ENCODE peak calls at places on chromosome 1, in eight cellular contexts. One of them, this sample, is unnamed.

GRCh38 chr1:197319631-197320030 is 51.6 kb downstream of the CRB1 start:
- DNase-seq in right atrium auricular region: no peak
- DNase-seq in OCI-LY7: no peak
- DNase-seq in mucosa of descending colon: no peak
- DNase-seq in GM23248: no peak
- DNase-seq in breast epithelium: no peak
- DNase-seq in body of pancreas: no peak
- DNase-seq in pancreas: no peak
- DNase-seq in this sample: no peak

GRCh38 chr1:193348126-193349045 is 162.0 kb upstream of the B3GALT2 start:
- DNase-seq in mucosa of descending colon: no peak
- DNase-seq in body of pancreas: no peak
- DNase-seq in pancreas: no peak
- DNase-seq in GM23248: peak; percentile 23
- DNase-seq in breast epithelium: no peak
- DNase-seq in right atrium auricular region: no peak
- DNase-seq in OCI-LY7: no peak
- DNase-seq in this sample: no peak

GRCh38 chr1:165109013-165109412 is 247.5 kb downstream of the LMX1A start:
- DNase-seq in body of pancreas: no peak
- DNase-seq in breast epithelium: no peak
- DNase-seq in pancreas: no peak
- DNase-seq in right atrium auricular region: no peak
- DNase-seq in GM23248: no peak
- DNase-seq in mucosa of descending colon: peak; percentile 51
- DNase-seq in OCI-LY7: no peak
- DNase-seq in this sample: no peak

GRCh38 chr1:10965621-10966226 is 46.7 kb upstream of the TARDBP start:
- DNase-seq in mucosa of descending colon: no peak
- DNase-seq in breast epithelium: no peak
- DNase-seq in OCI-LY7: peak; percentile 14
- DNase-seq in body of pancreas: peak; percentile 78
- DNase-seq in pancreas: peak; percentile 39
- DNase-seq in right atrium auricular region: no peak
- DNase-seq in GM23248: peak; percentile 33
- DNase-seq in this sample: no peak

GRCh38 chr1:24191860-24192259 is 4.8 kb upstream of the IFNLR1 start:
- DNase-seq in mucosa of descending colon: no peak
- DNase-seq in right atrium auricular region: no peak
- DNase-seq in body of pancreas: no peak
- DNase-seq in GM23248: peak; percentile 62
- DNase-seq in pancreas: no peak
- DNase-seq in breast epithelium: no peak
- DNase-seq in OCI-LY7: no peak
- DNase-seq in this sample: no peak

GRCh38 chr1:221887091-221887746 is 145.3 kb upstream of the DUSP10 start:
- DNase-seq in body of pancreas: peak; percentile 78
- DNase-seq in right atrium auricular region: peak; percentile 82
- DNase-seq in breast epithelium: peak; percentile 80
- DNase-seq in OCI-LY7: no peak
- DNase-seq in GM23248: peak; percentile 97
- DNase-seq in mucosa of descending colon: peak; percentile 54
- DNase-seq in pancreas: peak; percentile 47
- DNase-seq in this sample: no peak

GRCh38 chr1:246795094-246795671 is 71.0 kb downstream of the SCCPDH start:
- DNase-seq in right atrium auricular region: no peak
- DNase-seq in OCI-LY7: no peak
- DNase-seq in mucosa of descending colon: no peak
- DNase-seq in body of pancreas: no peak
- DNase-seq in pancreas: no peak
- DNase-seq in breast epithelium: no peak
- DNase-seq in GM23248: peak; percentile 66
- DNase-seq in this sample: no peak

GRCh38 chr1:60924964-60925798 is 157.2 kb upstream of the NFIA start:
- DNase-seq in right atrium auricular region: no peak
- DNase-seq in OCI-LY7: no peak
- DNase-seq in pancreas: no peak
- DNase-seq in body of pancreas: no peak
- DNase-seq in breast epithelium: no peak
- DNase-seq in GM23248: no peak
- DNase-seq in mucosa of descending colon: no peak
- DNase-seq in this sample: no peak

GRCh38 chr1:181021811-181022434 is 747 bp downstream of the STX6 start:
- DNase-seq in OCI-LY7: peak; percentile 61
- DNase-seq in right atrium auricular region: peak; percentile 68
- DNase-seq in body of pancreas: peak; percentile 62
- DNase-seq in pancreas: peak; percentile 62
- DNase-seq in breast epithelium: peak; percentile 60
- DNase-seq in mucosa of descending colon: peak; percentile 72
- DNase-seq in GM23248: peak; percentile 89
- DNase-seq in this sample: peak; percentile 81

GRCh38 chr1:16978589-16979474 is 1.6 kb downstream of the MFAP2 start:
- DNase-seq in pancreas: no peak
- DNase-seq in OCI-LY7: no peak
- DNase-seq in body of pancreas: peak; percentile 13
- DNase-seq in GM23248: peak; percentile 96
- DNase-seq in mucosa of descending colon: no peak
- DNase-seq in breast epithelium: no peak
- DNase-seq in right atrium auricular region: no peak
- DNase-seq in this sample: no peak

GRCh38 chr1:89865498-89866385 is 44.9 kb downstream of the LRRC8D start:
- DNase-seq in mucosa of descending colon: no peak
- DNase-seq in body of pancreas: no peak
- DNase-seq in GM23248: peak; percentile 82
- DNase-seq in right atrium auricular region: no peak
- DNase-seq in breast epithelium: no peak
- DNase-seq in OCI-LY7: no peak
- DNase-seq in pancreas: no peak
- DNase-seq in this sample: no peak

GRCh38 chr1:153277852-153278251 is 18.4 kb downstream of the LORICRIN start:
- DNase-seq in GM23248: no peak
- DNase-seq in mucosa of descending colon: no peak
- DNase-seq in pancreas: no peak
- DNase-seq in OCI-LY7: peak; percentile 24
- DNase-seq in breast epithelium: no peak
- DNase-seq in body of pancreas: peak; percentile 23
- DNase-seq in right atrium auricular region: no peak
- DNase-seq in this sample: no peak

GRCh38 chr1:108050134-108050533 is 85.2 kb upstream of the VAV3 start:
- DNase-seq in breast epithelium: no peak
- DNase-seq in OCI-LY7: no peak
- DNase-seq in right atrium auricular region: no peak
- DNase-seq in body of pancreas: peak; percentile 49
- DNase-seq in mucosa of descending colon: no peak
- DNase-seq in pancreas: no peak
- DNase-seq in GM23248: peak; percentile 16
- DNase-seq in this sample: no peak

GRCh38 chr1:185559684-185560310 is 174.4 kb upstream of the HMCN1 start:
- DNase-seq in body of pancreas: peak; percentile 71
- DNase-seq in pancreas: peak; percentile 41
- DNase-seq in mucosa of descending colon: peak; percentile 60
- DNase-seq in GM23248: peak; percentile 72
- DNase-seq in OCI-LY7: peak; percentile 2
- DNase-seq in breast epithelium: no peak
- DNase-seq in right atrium auricular region: peak; percentile 66
- DNase-seq in this sample: peak; percentile 68

GRCh38 chr1:2595812-2596529 is 9.4 kb downstream of the PRXL2B start:
- DNase-seq in body of pancreas: no peak
- DNase-seq in GM23248: no peak
- DNase-seq in right atrium auricular region: no peak
- DNase-seq in mucosa of descending colon: peak; percentile 40
- DNase-seq in OCI-LY7: no peak
- DNase-seq in pancreas: peak; percentile 14
- DNase-seq in breast epithelium: no peak
- DNase-seq in this sample: no peak

GRCh38 chr1:156816561-156817328 is at the start of gene SH2D2A:
- DNase-seq in mucosa of descending colon: peak; percentile 86
- DNase-seq in GM23248: peak; percentile 58
- DNase-seq in OCI-LY7: peak; percentile 84
- DNase-seq in right atrium auricular region: peak; percentile 76
- DNase-seq in body of pancreas: peak; percentile 60
- DNase-seq in breast epithelium: no peak
- DNase-seq in pancreas: no peak
- DNase-seq in this sample: no peak

DNA sequence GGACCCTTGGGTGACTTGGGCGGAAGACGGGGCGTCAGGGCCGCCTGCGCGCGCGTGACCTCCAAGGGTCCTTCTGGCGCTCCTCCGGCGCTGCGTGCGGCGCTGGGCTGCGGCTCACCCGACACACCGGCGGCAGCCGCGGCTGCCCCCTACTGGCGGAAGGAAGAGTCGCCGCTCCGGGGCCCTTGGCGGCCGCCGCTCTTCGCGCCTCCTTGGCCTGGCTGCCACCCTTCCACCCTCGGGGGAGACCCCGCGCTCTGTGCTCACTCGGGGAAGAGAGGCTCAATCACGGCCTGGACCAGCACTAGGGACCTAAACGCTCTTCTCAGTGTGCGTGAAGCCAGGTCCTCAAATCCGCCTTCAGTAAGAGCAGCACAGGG is 89.7 kb downstream of the DMRTA2 start:
- DNase-seq in breast epithelium: no peak
- DNase-seq in GM23248: peak; percentile 61
- DNase-seq in mucosa of descending colon: peak; percentile 61
- DNase-seq in body of pancreas: peak; percentile 62
- DNase-seq in pancreas: peak; percentile 35
- DNase-seq in right atrium auricular region: no peak
- DNase-seq in OCI-LY7: peak; percentile 51
- DNase-seq in this sample: peak; percentile 49
- H3K4me1 ChIP-seq in breast epithelium: no peaks in the 10 kb centered on the region
- H3K4me1 ChIP-seq in GM23248: no peaks in the 10 kb centered on the region
- H3K4me1 ChIP-seq in mucosa of descending colon: peaks cover 6% of the 10 kb centered on the region
- H3K4me1 ChIP-seq in body of pancreas: peaks cover 13% of the 10 kb centered on the region
- H3K4me1 ChIP-seq in pancreas: no peaks in the 10 kb centered on the region
- H3K4me1 ChIP-seq in right atrium auricular region: no peaks in the 10 kb centered on the region
- H3K4me1 ChIP-seq in OCI-LY7: no peaks in the 10 kb centered on the region
- H3K4me1 ChIP-seq in this sample: peaks cover 2% of the 10 kb centered on the region

GRCh38 chr1:151266821-151267220 is 12.3 kb downstream of the PSMD4 start:
- DNase-seq in pancreas: no peak
- DNase-seq in body of pancreas: no peak
- DNase-seq in right atrium auricular region: no peak
- DNase-seq in breast epithelium: no peak
- DNase-seq in OCI-LY7: no peak
- DNase-seq in mucosa of descending colon: no peak
- DNase-seq in GM23248: no peak
- DNase-seq in this sample: no peak

GRCh38 chr1:151267760-151268159 is 13.2 kb downstream of the PSMD4 start:
- DNase-seq in pancreas: no peak
- DNase-seq in right atrium auricular region: no peak
- DNase-seq in OCI-LY7: no peak
- DNase-seq in body of pancreas: no peak
- DNase-seq in GM23248: peak; percentile 41
- DNase-seq in mucosa of descending colon: no peak
- DNase-seq in breast epithelium: no peak
- DNase-seq in this sample: no peak

GRCh38 chr1:151265446-151266236 is 11.1 kb downstream of the PSMD4 start:
- DNase-seq in right atrium auricular region: no peak
- DNase-seq in breast epithelium: no peak
- DNase-seq in GM23248: no peak
- DNase-seq in OCI-LY7: no peak
- DNase-seq in pancreas: no peak
- DNase-seq in mucosa of descending colon: no peak
- DNase-seq in body of pancreas: no peak
- DNase-seq in this sample: no peak

DNA sequence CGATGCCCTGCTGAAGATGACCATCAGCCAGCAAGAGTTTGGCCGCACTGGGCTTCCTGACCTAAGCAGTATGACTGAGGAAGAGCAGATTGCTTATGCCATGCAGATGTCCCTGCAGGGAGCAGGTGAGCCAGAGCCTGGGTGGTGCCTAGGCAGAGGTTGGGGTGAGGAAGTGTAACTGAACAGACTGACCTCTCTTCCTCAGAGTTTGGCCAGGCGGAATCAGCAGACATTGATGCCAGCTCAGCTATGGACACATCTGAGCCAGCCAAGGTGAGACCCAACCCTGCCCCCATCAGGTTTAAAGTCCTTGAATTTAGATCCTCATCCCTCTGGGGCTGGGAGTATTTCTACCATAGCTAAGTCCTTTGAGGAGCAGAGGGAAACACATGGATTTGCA is 11.8 kb downstream of the PSMD4 start:
- DNase-seq in breast epithelium: no peak
- DNase-seq in GM23248: no peak
- DNase-seq in body of pancreas: no peak
- DNase-seq in right atrium auricular region: no peak
- DNase-seq in OCI-LY7: no peak
- DNase-seq in mucosa of descending colon: no peak
- DNase-seq in pancreas: no peak
- DNase-seq in this sample: no peak
- H3K4me3 ChIP-seq in breast epithelium: no peak overlapping the region
- H3K4me3 ChIP-seq in GM23248: no peak overlapping the region
- H3K4me3 ChIP-seq in body of pancreas: no peak overlapping the region
- H3K4me3 ChIP-seq in right atrium auricular region: no peak overlapping the region
- H3K4me3 ChIP-seq in OCI-LY7: no peak overlapping the region
- H3K4me3 ChIP-seq in mucosa of descending colon: no peak overlapping the region
- H3K4me3 ChIP-seq in pancreas: no peak overlapping the region
- H3K4me3 ChIP-seq in this sample: no peak overlapping the region

DNA sequence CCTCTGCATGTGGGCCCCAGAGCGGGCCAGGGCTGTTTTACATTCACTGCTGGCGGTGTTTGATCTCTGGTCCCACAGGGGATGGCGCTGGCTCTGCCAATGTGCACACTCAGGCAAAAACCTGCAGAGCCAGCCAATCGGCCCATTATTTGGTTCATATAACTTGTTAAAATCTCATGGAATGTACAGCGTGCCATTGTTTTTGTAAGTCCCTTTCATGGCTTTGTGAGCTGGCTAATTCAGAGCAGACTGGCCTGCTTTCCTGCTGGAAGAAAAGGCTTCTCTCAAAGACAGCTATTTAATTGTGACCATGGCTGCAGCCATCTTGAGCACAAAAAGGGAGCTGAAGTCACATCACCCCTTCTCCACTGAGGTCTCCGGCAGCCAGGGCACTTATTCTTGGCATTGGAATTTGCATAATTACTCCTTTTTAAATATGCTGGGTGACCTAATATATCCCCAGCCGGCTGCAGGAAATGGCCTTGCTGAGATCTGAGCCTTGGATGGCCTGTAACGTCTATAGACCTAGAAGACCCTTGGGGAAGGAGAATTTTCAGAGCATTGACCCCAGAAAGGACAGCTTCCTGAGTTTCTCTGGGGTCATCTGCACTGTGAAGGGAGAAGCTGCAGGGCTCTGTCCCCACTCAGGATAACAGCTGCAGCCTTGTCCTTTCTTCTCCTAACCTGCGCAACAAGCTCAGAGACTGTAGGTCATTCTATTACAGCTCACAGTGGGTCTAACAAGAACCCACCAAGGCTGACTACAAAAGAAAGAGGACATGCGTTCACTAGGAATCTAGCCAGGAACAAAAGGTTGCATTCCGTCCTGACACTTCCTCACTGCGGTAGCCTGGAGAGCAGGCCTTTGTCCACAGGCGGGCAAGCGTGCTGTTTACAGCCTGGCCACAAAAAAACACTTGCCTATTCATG is 45.8 kb downstream of the BCAR3 start:
- DNase-seq in mucosa of descending colon: no peak
- DNase-seq in breast epithelium: no peak
- DNase-seq in body of pancreas: no peak
- DNase-seq in OCI-LY7: no peak
- DNase-seq in GM23248: no peak
- DNase-seq in pancreas: no peak
- DNase-seq in right atrium auricular region: peak; percentile 58
- DNase-seq in this sample: peak; percentile 39
- H3K4me1 ChIP-seq in mucosa of descending colon: no peaks in the 10 kb centered on the region
- H3K4me1 ChIP-seq in breast epithelium: no peaks in the 10 kb centered on the region
- H3K4me1 ChIP-seq in body of pancreas: peaks cover 5% of the 10 kb centered on the region
- H3K4me1 ChIP-seq in OCI-LY7: no peaks in the 10 kb centered on the region
- H3K4me1 ChIP-seq in GM23248: peaks cover 4% of the 10 kb centered on the region
- H3K4me1 ChIP-seq in pancreas: no peaks in the 10 kb centered on the region
- H3K4me1 ChIP-seq in right atrium auricular region: no peaks in the 10 kb centered on the region
- H3K4me1 ChIP-seq in this sample: peaks cover 7% of the 10 kb centered on the region

GRCh38 chr1:35120458-35121133 is 41.4 kb downstream of the ZMYM1 start:
- DNase-seq in mucosa of descending colon: no peak
- DNase-seq in GM23248: peak; percentile 61
- DNase-seq in pancreas: no peak
- DNase-seq in OCI-LY7: no peak
- DNase-seq in body of pancreas: no peak
- DNase-seq in right atrium auricular region: no peak
- DNase-seq in breast epithelium: no peak
- DNase-seq in this sample: no peak
- H3K4me3 ChIP-seq in mucosa of descending colon: no peak overlapping the region
- H3K4me3 ChIP-seq in GM23248: peak overlapping the region; percentile 62
- H3K4me3 ChIP-seq in pancreas: peak overlapping the region; percentile 15
- H3K4me3 ChIP-seq in OCI-LY7: no peak overlapping the region
- H3K4me3 ChIP-seq in body of pancreas: no peak overlapping the region
- H3K4me3 ChIP-seq in right atrium auricular region: peak overlapping the region; percentile 16
- H3K4me3 ChIP-seq in breast epithelium: peak overlapping the region; percentile 40
- H3K4me3 ChIP-seq in this sample: no peak overlapping the region